ENCODE peak calls at places on chromosomes 12 and 14, in seven cellular contexts. P is HCT116, L is PC-3, T is hepatocyte, R is GM23338, E is neural progenitor cell, I is MM.1S. N is an unnamed sample.

GRCh38 chr12:77746108-77746507 is 84.6 kb upstream of the NAV3 start:
- DNase-seq in E (no peak), T (no peak), P (no peak), I (peak), L (no peak), R (no peak), N (no peak)

GRCh38 chr12:40827923-40828592 is 135.8 kb downstream of the CNTN1 start:
- DNase-seq in P (no peak), T (peak), R (peak), I (no peak), E (peak), L (no peak), N (no peak)

GRCh38 chr12:130367523-130367922 is 29.8 kb downstream of the PIWIL1 start:
- DNase-seq in E (no peak), P (no peak), L (no peak), I (no peak), T (no peak), R (no peak), N (no peak)

GRCh38 chr14:87334997-87335675 is 657.8 kb downstream of the GALC start:
- DNase-seq in L (no peak), E (no peak), P (no peak), T (no peak), R (peak), I (no peak), N (peak)

GRCh38 chr14:63891148-63891964 is 38.6 kb downstream of the SYNE2 start:
- DNase-seq in R (peak), I (no peak), E (peak), P (no peak), L (no peak), T (no peak), N (no peak)

GRCh38 chr14:68637106-68638021 is 155.5 kb downstream of the ZFP36L1 start:
- DNase-seq in I (no peak), P (no peak), E (no peak), T (no peak), L (no peak), R (no peak), N (peak)

GRCh38 chr14:68807148-68807600 is 14.3 kb upstream of the ZFP36L1 start:
- DNase-seq in I (no peak), E (no peak), P (no peak), R (no peak), L (no peak), T (peak), N (peak)

GRCh38 chr12:94379479-94380113 is 80.1 kb downstream of the CEP83 start:
- DNase-seq in T (no peak), L (no peak), P (no peak), R (no peak), I (no peak), E (no peak), N (peak)

GRCh38 chr12:52681551-52682380 is 1.6 kb upstream of the KRT1 start:
- DNase-seq in R (no peak), E (no peak), I (no peak), L (no peak), T (no peak), P (no peak), N (no peak)

GRCh38 chr12:34352098-34352497 is 329.8 kb downstream of the ALG10 start:
- DNase-seq in P (no peak), R (no peak), E (no peak), L (no peak), I (no peak), T (no peak), N (no peak)

GRCh38 chr14:94989946-94990345 is 167.4 kb downstream of the DICER1 start:
- DNase-seq in T (no peak), I (no peak), R (no peak), L (no peak), E (no peak), P (no peak), N (no peak)

GRCh38 chr12:45216297-45216982 is 545 bp downstream of the ANO6 start:
- DNase-seq in P (no peak), R (peak), L (peak), T (peak), E (peak), I (peak), N (peak)

GRCh38 chr14:55976619-55977018 is 141.6 kb upstream of the PELI2 start:
- DNase-seq in L (peak), T (peak), I (no peak), R (no peak), E (no peak), P (no peak), N (no peak)

GRCh38 chr12:70221626-70222025 is 21.6 kb upstream of the CNOT2 start:
- DNase-seq in L (no peak), E (no peak), R (no peak), P (no peak), T (no peak), I (no peak), N (no peak)

GRCh38 chr12:127143020-127143419 is 1124.0 kb upstream of the TMEM132C start:
- DNase-seq in I (no peak), E (peak), T (no peak), L (no peak), P (no peak), R (peak), N (no peak)

GRCh38 chr14:95664046-95664445 is 22.2 kb upstream of the TCL1B start:
- DNase-seq in R (no peak), T (no peak), E (no peak), L (no peak), P (no peak), I (no peak), N (no peak)

GRCh38 chr12:64714551-64714968 is 44.6 kb downstream of the GNS start:
- DNase-seq in L (no peak), E (no peak), I (no peak), R (no peak), T (no peak), P (no peak), N (no peak)

GRCh38 chr14:54257424-54257823 is 139.4 kb upstream of the CDKN3 start:
- DNase-seq in P (no peak), T (no peak), L (no peak), E (peak), I (no peak), R (peak), N (no peak)

DNA sequence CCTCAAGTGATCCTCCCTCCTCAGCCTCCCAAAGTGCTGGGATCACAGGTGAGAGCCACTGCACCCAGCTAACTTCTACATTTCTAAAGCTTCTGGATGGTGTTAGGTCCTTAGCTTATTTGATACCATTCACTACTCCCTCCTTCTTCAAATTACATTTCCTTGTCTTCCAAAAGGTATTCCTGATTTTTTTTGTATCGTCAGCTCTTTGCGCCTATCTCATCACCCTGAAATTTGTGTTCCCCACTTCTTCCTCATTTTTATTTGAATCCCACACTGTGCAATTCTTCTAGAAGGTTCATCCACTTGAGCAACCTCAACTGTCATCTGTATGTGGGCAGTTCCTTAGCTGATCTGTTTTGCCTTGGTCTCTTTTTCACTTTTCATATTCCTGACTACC is 241.8 kb upstream of the RGS6 start:
- DNase-seq in R (no peak), T (no peak), E (no peak), P (no peak), I (no peak), L (no peak), N (no peak)
- TF ChIP-seq EZH2 in R (no peak), T (no peak), E (no peak), P (no peak), I (no peak), L (no peak), N (no peak)

GRCh38 chr12:49017764-49018281 is 753 bp downstream of the PRKAG1 start:
- DNase-seq in E (no peak), I (no peak), T (peak), R (no peak), L (peak), P (no peak), N (peak)
- TF ChIP-seq EZH2phosphoT487 in E (no peak), I (no peak), T (no peak), R (no peak), L (no peak), P (no peak), N (no peak)

DNA sequence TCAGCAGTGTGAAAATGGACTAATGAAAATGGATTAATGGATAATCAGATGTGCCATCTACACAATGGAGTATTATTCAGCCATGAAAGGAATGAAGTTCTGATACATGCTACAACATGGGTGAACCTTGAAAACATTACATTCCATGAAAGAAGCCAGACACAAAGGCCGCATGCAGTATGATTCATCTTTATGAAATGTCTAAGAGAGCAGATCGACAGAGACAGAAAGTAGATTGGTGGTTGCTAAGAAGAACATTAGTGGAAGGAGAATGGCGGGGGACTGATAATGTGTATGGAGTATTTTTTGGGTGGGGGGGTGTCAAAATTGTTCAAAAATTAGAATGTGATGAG is 47.3 kb downstream of the PRKAB1 start:
- DNase-seq in I (no peak), T (no peak), P (no peak), E (no peak), R (no peak), L (peak), N (no peak)
- H3K4me3 ChIP-seq in I (no peak), T (no peak), P (no peak), E (no peak), R (no peak), L (no peak), N (no peak)

GRCh38 chr14:50828738-50829471 is 2.1 kb downstream of the NIN start:
- DNase-seq in I (no peak), T (no peak), P (no peak), L (no peak), E (peak), R (no peak), N (no peak)

GRCh38 chr14:50831704-50832130 is 755 bp upstream of the NIN start:
- DNase-seq in I (no peak), E (peak), L (no peak), T (peak), R (peak), P (no peak), N (peak)

GRCh38 chr14:50830044-50830931 is 674 bp downstream of the NIN start:
- DNase-seq in L (peak), I (peak), R (peak), E (peak), T (peak), P (no peak), N (peak)

GRCh38 chr14:50830932-50831703 is at the start of gene NIN:
- DNase-seq in T (peak), L (peak), I (peak), P (no peak), R (peak), E (peak), N (peak)

GRCh38 chr14:50829472-50830043 is 1.4 kb downstream of the NIN start:
- DNase-seq in P (no peak), I (no peak), R (peak), L (no peak), E (peak), T (no peak), N (peak)
- TF ChIP-seq EZH2 in P (no peak), I (no peak), R (no peak), L (no peak), E (no peak), T (no peak), N (no peak)

GRCh38 chr14:92860097-92860496 is 62.9 kb upstream of the CHGA start:
- DNase-seq in T (no peak), E (no peak), I (no peak), P (no peak), L (no peak), R (no peak), N (no peak)

GRCh38 chr14:92863281-92863680 is 59.7 kb upstream of the CHGA start:
- DNase-seq in R (no peak), E (no peak), P (no peak), I (peak), T (no peak), L (peak), N (no peak)

GRCh38 chr14:92866181-92866752 is 56.7 kb upstream of the CHGA start:
- DNase-seq in L (no peak), E (no peak), I (no peak), T (no peak), P (no peak), R (no peak), N (peak)

GRCh38 chr14:92865674-92866073 is 57.3 kb upstream of the CHGA start:
- DNase-seq in T (no peak), R (no peak), I (no peak), P (no peak), E (no peak), L (no peak), N (no peak)

DNA sequence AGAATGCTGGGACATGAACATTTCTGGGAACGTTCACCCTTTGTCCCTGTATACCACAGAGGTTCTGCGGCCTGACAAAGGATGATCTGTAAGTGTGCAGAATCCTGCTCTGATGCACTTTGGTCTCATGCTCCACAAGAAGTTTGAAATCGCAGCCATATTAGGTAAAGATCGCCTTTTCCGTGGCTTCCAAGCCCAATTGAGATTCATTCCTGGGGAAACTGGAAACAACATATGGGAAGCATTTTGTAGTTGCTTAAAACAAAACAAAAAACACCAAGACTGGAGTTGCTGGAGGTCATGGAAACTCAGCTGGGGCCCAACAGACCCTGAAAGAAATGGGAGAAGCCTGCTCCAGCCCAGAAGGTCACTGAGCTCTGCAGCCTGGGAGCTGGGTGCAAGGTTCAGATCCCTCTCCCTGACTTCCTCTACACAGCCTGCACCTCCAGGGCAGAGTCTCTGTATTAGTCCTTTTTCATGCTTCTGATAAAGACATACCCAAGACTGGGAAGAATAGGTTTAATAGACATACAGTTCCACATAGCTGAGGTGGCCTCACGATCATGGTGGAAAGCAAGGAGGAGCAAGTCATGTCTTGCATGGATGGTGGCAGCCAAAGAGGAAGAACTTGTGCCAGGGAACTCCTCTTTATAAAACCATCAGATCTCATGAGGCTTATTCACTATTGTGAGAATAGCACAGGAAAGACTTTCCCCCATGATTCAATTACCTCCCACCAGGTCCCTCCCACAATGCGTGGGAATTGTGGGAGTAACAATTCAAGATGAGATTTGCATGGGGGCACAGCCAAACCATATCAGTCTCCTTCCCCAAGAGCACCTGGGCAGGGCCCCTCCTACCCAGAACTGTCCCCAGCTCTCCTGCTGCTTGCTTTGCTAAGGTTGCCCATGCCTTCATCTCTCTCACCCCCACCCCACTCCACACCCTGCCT is 60.8 kb upstream of the CHGA start:
- DNase-seq in E (no peak), I (no peak), R (no peak), P (no peak), L (no peak), T (no peak), N (no peak)
- TF ChIP-seq EZH2phosphoT487 in E (no peak), I (no peak), R (no peak), P (no peak), L (no peak), T (no peak), N (no peak)

DNA sequence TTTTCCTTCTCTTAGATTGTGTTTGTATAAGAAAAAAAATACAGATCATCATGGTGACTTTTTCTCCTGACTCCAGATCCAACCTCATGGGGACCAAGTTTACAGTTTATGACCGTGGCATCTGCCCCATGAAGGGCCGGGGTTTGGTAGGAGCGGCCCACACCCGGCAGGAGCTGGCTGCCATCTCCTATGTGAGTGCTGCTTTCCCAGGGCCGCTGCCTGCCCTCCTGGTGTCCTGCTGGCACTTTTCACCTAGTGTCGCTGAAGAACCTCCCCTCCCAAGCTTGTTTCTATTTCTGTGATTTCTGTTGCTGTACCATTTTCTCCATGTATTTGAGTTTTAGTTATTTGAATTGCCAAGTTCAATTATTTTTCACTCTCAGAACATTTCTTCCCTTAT is 24.8 kb upstream of the TEAD4 start:
- DNase-seq in L (no peak), I (no peak), R (no peak), T (no peak), P (no peak), E (no peak), N (no peak)
- H3K4me3 ChIP-seq in L (no peak), I (no peak), R (no peak), T (no peak), P (no peak), E (no peak), N (no peak)

GRCh38 chr12:105744659-105745058 is 394.1 kb downstream of the NUAK1 start:
- DNase-seq in E (no peak), P (no peak), L (no peak), I (no peak), T (no peak), R (peak), N (no peak)
- TF ChIP-seq EZH2 in E (no peak), P (no peak), L (no peak), I (no peak), T (no peak), R (no peak), N (no peak)

GRCh38 chr12:21643758-21644157 is 13.9 kb downstream of the LDHB start:
- DNase-seq in R (no peak), P (no peak), E (no peak), I (no peak), L (no peak), T (no peak), N (no peak)

GRCh38 chr12:21648378-21648777 is 9.3 kb downstream of the LDHB start:
- DNase-seq in T (no peak), I (no peak), P (no peak), R (no peak), E (no peak), L (no peak), N (no peak)

GRCh38 chr12:21649034-21649433 is 8.6 kb downstream of the LDHB start:
- DNase-seq in I (no peak), L (no peak), P (no peak), E (no peak), R (no peak), T (no peak), N (no peak)

GRCh38 chr12:21644516-21644915 is 13.1 kb downstream of the LDHB start:
- DNase-seq in R (no peak), T (no peak), P (no peak), I (no peak), L (no peak), E (no peak), N (no peak)

DNA sequence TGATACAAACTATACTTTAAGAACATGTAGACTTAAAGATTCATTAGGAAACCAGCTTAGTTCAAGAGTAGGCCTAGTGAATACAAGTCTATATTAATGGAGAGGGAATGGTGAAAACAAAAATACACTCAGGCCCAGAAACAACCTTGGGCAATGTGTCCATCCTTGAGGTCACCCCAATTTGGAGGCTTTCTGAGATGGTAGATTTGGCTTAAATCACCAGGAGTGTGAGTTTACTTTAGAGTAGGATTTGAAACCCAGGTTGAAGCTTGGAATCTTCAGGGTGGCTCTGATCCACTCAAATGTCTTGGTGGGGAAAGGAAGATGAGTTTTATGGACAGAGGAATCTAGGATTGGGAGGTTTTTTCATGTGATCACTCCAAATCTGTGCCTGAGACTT is 10.5 kb downstream of the LDHB start:
- DNase-seq in T (no peak), L (no peak), E (no peak), P (no peak), R (no peak), I (no peak), N (no peak)
- TF ChIP-seq EZH2phosphoT487 in T (no peak), L (no peak), E (no peak), P (no peak), R (no peak), I (no peak), N (no peak)

DNA sequence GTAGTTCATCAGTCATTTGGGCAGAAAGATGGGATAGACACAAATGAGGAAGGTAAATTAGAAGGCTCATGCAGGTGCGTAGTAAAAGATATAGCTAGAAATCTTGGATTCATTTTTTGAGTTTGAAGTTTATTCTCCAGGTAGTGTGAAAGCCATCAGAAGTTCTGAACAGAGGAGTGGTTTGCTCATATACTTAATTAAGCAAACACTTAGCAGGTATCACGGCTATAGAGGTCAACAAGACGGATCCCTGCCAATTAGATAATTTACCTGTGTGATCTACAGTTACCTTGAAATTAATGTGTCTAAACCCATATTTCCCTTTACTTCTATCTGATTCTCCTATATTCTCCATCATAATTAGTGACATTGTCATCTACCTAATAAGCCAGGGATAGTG is 29.7 kb downstream of the PALS1 start:
- DNase-seq in R (no peak), T (no peak), L (no peak), I (no peak), E (no peak), P (no peak), N (no peak)
- H3K4me3 ChIP-seq in R (no peak), T (no peak), L (no peak), I (no peak), E (peak), P (no peak), N (no peak)

GRCh38 chr12:57219205-57219992 is 2.8 kb downstream of the NXPH4 start:
- DNase-seq in R (no peak), I (no peak), L (no peak), E (peak), P (no peak), T (no peak), N (no peak)
- TF ChIP-seq EZH2 in R (peak), I (no peak), L (no peak), E (peak), P (no peak), T (peak), N (no peak)

N was measured in GM23248.